ENCODE peak calls at places on chromosomes 11 and 22, in seven cellular contexts. One of them, this sample, is unnamed.

GRCh38 chr11:105933666-105934065 is 88.4 kb downstream of the MSANTD4 start:
- DNase-seq in BJ: no peak
- DNase-seq in fibroblast of lung: no peak
- DNase-seq in heart right ventricle: no peak
- DNase-seq in HL-60: no peak
- DNase-seq in AG04450: no peak
- DNase-seq in Panc1: no peak
- DNase-seq in this sample: no peak

GRCh38 chr11:36601145-36601544 is 3.1 kb upstream of the RAG2 start:
- DNase-seq in BJ: no peak
- DNase-seq in fibroblast of lung: no peak
- DNase-seq in heart right ventricle: no peak
- DNase-seq in HL-60: no peak
- DNase-seq in AG04450: no peak
- DNase-seq in Panc1: no peak
- DNase-seq in this sample: no peak

GRCh38 chr11:112523477-112523876 is 262.8 kb upstream of the PLET1 start:
- DNase-seq in BJ: no peak
- DNase-seq in fibroblast of lung: no peak
- DNase-seq in heart right ventricle: peak
- DNase-seq in HL-60: no peak
- DNase-seq in AG04450: no peak
- DNase-seq in Panc1: no peak
- DNase-seq in this sample: no peak

GRCh38 chr11:72240461-72241289 is 3.3 kb downstream of the PHOX2A start:
- DNase-seq in BJ: no peak
- DNase-seq in fibroblast of lung: peak
- DNase-seq in heart right ventricle: peak
- DNase-seq in HL-60: no peak
- DNase-seq in AG04450: no peak
- DNase-seq in Panc1: no peak
- DNase-seq in this sample: no peak

GRCh38 chr11:92297551-92298237 is 73.1 kb downstream of the FAT3 start:
- DNase-seq in BJ: no peak
- DNase-seq in fibroblast of lung: no peak
- DNase-seq in heart right ventricle: no peak
- DNase-seq in HL-60: no peak
- DNase-seq in AG04450: no peak
- DNase-seq in Panc1: no peak
- DNase-seq in this sample: no peak

GRCh38 chr22:35559354-35560005 is 18.8 kb downstream of the RASD2 start:
- DNase-seq in BJ: no peak
- DNase-seq in fibroblast of lung: no peak
- DNase-seq in heart right ventricle: no peak
- DNase-seq in HL-60: no peak
- DNase-seq in AG04450: no peak
- DNase-seq in Panc1: no peak
- DNase-seq in this sample: no peak

GRCh38 chr11:13183826-13184196 is 93.8 kb upstream of the BMAL1 start:
- DNase-seq in BJ: no peak
- DNase-seq in fibroblast of lung: no peak
- DNase-seq in heart right ventricle: no peak
- DNase-seq in HL-60: no peak
- DNase-seq in AG04450: no peak
- DNase-seq in Panc1: no peak
- DNase-seq in this sample: no peak

GRCh38 chr11:12285106-12285505 is 92.3 kb upstream of the PARVA start:
- DNase-seq in BJ: peak
- DNase-seq in fibroblast of lung: peak
- DNase-seq in heart right ventricle: no peak
- DNase-seq in HL-60: no peak
- DNase-seq in AG04450: peak
- DNase-seq in Panc1: no peak
- DNase-seq in this sample: no peak

GRCh38 chr11:15653191-15653590 is 538.5 kb downstream of the INSC start:
- DNase-seq in BJ: no peak
- DNase-seq in fibroblast of lung: no peak
- DNase-seq in heart right ventricle: no peak
- DNase-seq in HL-60: no peak
- DNase-seq in AG04450: no peak
- DNase-seq in Panc1: no peak
- DNase-seq in this sample: no peak

GRCh38 chr11:118343981-118344521 is at the start of gene CD3G:
- DNase-seq in BJ: no peak
- DNase-seq in fibroblast of lung: no peak
- DNase-seq in heart right ventricle: no peak
- DNase-seq in HL-60: no peak
- DNase-seq in AG04450: no peak
- DNase-seq in Panc1: no peak
- DNase-seq in this sample: no peak

GRCh38 chr22:22168190-22168940 is 76.2 kb upstream of the VPREB1 start:
- DNase-seq in BJ: no peak
- DNase-seq in fibroblast of lung: peak
- DNase-seq in heart right ventricle: no peak
- DNase-seq in HL-60: no peak
- DNase-seq in AG04450: peak
- DNase-seq in Panc1: no peak
- DNase-seq in this sample: peak

GRCh38 chr11:108196901-108197300 is 25.5 kb downstream of the NPAT start:
- DNase-seq in BJ: no peak
- DNase-seq in fibroblast of lung: no peak
- DNase-seq in heart right ventricle: no peak
- DNase-seq in HL-60: no peak
- DNase-seq in AG04450: no peak
- DNase-seq in Panc1: no peak
- DNase-seq in this sample: no peak

GRCh38 chr22:38655532-38656255 is 498 bp downstream of the FAM227A start:
- DNase-seq in BJ: no peak
- DNase-seq in fibroblast of lung: peak
- DNase-seq in heart right ventricle: no peak
- DNase-seq in HL-60: no peak
- DNase-seq in AG04450: no peak
- DNase-seq in Panc1: no peak
- DNase-seq in this sample: no peak

GRCh38 chr22:19477321-19478085 is 1.5 kb downstream of the UFD1 start:
- DNase-seq in BJ: no peak
- DNase-seq in fibroblast of lung: peak
- DNase-seq in heart right ventricle: no peak
- DNase-seq in HL-60: no peak
- DNase-seq in AG04450: no peak
- DNase-seq in Panc1: no peak
- DNase-seq in this sample: no peak

GRCh38 chr22:44815099-44816070 is 63.0 kb downstream of the ARHGAP8 start:
- DNase-seq in BJ: no peak
- DNase-seq in fibroblast of lung: no peak
- DNase-seq in heart right ventricle: no peak
- DNase-seq in HL-60: no peak
- DNase-seq in AG04450: no peak
- DNase-seq in Panc1: no peak
- DNase-seq in this sample: no peak

GRCh38 chr11:21511835-21512440 is 680.9 kb upstream of the ANO5 start:
- DNase-seq in BJ: no peak
- DNase-seq in fibroblast of lung: no peak
- DNase-seq in heart right ventricle: no peak
- DNase-seq in HL-60: peak
- DNase-seq in AG04450: no peak
- DNase-seq in Panc1: peak
- DNase-seq in this sample: peak

GRCh38 chr11:121257976-121258375 is 34.6 kb upstream of the SC5D start:
- DNase-seq in BJ: no peak
- DNase-seq in fibroblast of lung: no peak
- DNase-seq in heart right ventricle: no peak
- DNase-seq in HL-60: no peak
- DNase-seq in AG04450: no peak
- DNase-seq in Panc1: no peak
- DNase-seq in this sample: no peak

GRCh38 chr11:17343907-17344306 is 7.7 kb upstream of the NCR3LG1 start:
- DNase-seq in BJ: peak
- DNase-seq in fibroblast of lung: peak
- DNase-seq in heart right ventricle: no peak
- DNase-seq in HL-60: no peak
- DNase-seq in AG04450: no peak
- DNase-seq in Panc1: no peak
- DNase-seq in this sample: no peak

GRCh38 chr11:27022659-27023251 is 17.9 kb upstream of the BBOX1 start:
- DNase-seq in BJ: peak
- DNase-seq in fibroblast of lung: no peak
- DNase-seq in heart right ventricle: no peak
- DNase-seq in HL-60: no peak
- DNase-seq in AG04450: no peak
- DNase-seq in Panc1: no peak
- DNase-seq in this sample: no peak

GRCh38 chr11:70570693-70571395 is 172.5 kb downstream of the CTTN start:
- DNase-seq in BJ: no peak
- DNase-seq in fibroblast of lung: no peak
- DNase-seq in heart right ventricle: no peak
- DNase-seq in HL-60: no peak
- DNase-seq in AG04450: no peak
- DNase-seq in Panc1: no peak
- DNase-seq in this sample: no peak

GRCh38 chr22:38823076-38823475 is 20.8 kb downstream of the NPTXR start:
- DNase-seq in BJ: no peak
- DNase-seq in fibroblast of lung: no peak
- DNase-seq in heart right ventricle: no peak
- DNase-seq in HL-60: no peak
- DNase-seq in AG04450: no peak
- DNase-seq in Panc1: no peak
- DNase-seq in this sample: no peak

GRCh38 chr22:37636186-37636948 is 3.1 kb upstream of the SH3BP1 start:
- DNase-seq in BJ: no peak
- DNase-seq in fibroblast of lung: peak
- DNase-seq in heart right ventricle: no peak
- DNase-seq in HL-60: no peak
- DNase-seq in AG04450: no peak
- DNase-seq in Panc1: no peak
- DNase-seq in this sample: no peak

GRCh38 chr11:62895501-62895900 is 14.8 kb downstream of the SLC3A2 start:
- DNase-seq in BJ: no peak
- DNase-seq in fibroblast of lung: no peak
- DNase-seq in heart right ventricle: no peak
- DNase-seq in HL-60: no peak
- DNase-seq in AG04450: no peak
- DNase-seq in Panc1: no peak
- DNase-seq in this sample: no peak

GRCh38 chr11:116707250-116707649 is 65.5 kb downstream of the BUD13 start:
- DNase-seq in BJ: no peak
- DNase-seq in fibroblast of lung: no peak
- DNase-seq in heart right ventricle: no peak
- DNase-seq in HL-60: no peak
- DNase-seq in AG04450: no peak
- DNase-seq in Panc1: no peak
- DNase-seq in this sample: no peak

GRCh38 chr11:2175659-2176058 is 4.0 kb upstream of the TH start:
- DNase-seq in BJ: no peak
- DNase-seq in fibroblast of lung: peak
- DNase-seq in heart right ventricle: no peak
- DNase-seq in HL-60: no peak
- DNase-seq in AG04450: no peak
- DNase-seq in Panc1: no peak
- DNase-seq in this sample: no peak

GRCh38 chr11:20451568-20451967 is 64.1 kb downstream of the PRMT3 start:
- DNase-seq in BJ: peak
- DNase-seq in fibroblast of lung: no peak
- DNase-seq in heart right ventricle: no peak
- DNase-seq in HL-60: peak
- DNase-seq in AG04450: no peak
- DNase-seq in Panc1: no peak
- DNase-seq in this sample: no peak

GRCh38 chr22:40040927-40041326 is 46.2 kb downstream of the FAM83F start:
- DNase-seq in BJ: no peak
- DNase-seq in fibroblast of lung: peak
- DNase-seq in heart right ventricle: peak
- DNase-seq in HL-60: no peak
- DNase-seq in AG04450: no peak
- DNase-seq in Panc1: no peak
- DNase-seq in this sample: peak

DNA sequence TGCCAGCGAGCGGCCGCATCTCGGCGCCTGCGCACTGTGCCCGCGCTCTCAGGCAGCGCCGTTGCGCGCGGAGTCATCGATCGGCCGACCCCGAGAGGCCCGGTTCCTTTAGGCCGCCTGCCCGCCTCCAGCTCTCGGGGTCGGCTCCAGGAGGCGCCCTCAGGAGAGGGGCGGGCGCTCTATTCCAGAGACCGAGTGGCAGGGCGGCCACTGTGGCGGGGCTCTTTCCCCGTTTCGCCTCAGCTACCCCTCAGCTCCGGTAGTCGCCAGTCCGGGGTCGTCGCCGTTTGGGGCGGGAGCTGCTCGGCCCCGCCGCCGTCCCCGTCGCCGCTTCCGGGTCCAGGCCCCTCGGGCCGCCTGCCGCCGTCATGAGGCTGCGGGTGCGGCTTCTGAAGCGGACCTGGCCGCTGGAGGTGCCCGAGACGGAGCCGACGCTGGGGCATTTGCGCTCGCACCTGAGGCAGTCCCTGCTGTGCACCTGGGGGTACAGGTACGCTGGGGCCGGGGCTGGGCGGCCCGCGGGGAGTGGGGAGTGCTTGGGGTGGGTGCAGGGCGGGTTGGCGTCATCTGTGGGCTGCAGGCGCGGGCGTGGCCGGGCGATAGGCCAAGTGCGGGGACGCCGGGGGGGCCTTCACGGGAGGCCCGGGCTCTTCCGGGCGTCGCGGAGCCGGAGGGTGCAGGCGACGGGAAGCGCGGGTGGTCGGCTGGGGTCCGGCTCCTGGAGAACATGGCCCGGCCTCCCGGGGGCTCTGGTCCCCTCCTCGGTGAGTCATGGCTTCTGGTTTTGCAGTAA is at the start of gene FBXO7:
- DNase-seq in BJ: peak
- DNase-seq in fibroblast of lung: no peak
- DNase-seq in heart right ventricle: peak
- DNase-seq in HL-60: peak
- DNase-seq in AG04450: peak
- DNase-seq in Panc1: no peak
- DNase-seq in this sample: peak
- TF ChIP-seq CTCF in BJ: peak
- TF ChIP-seq CTCF in fibroblast of lung: peak
- TF ChIP-seq CTCF in heart right ventricle: no peak
- TF ChIP-seq CTCF in HL-60: no peak
- TF ChIP-seq CTCF in AG04450: peak
- TF ChIP-seq CTCF in Panc1: peak
- TF ChIP-seq CTCF in this sample: no peak

GRCh38 chr11:133746663-133747306 is 98.5 kb downstream of the SPATA19 start:
- DNase-seq in BJ: no peak
- DNase-seq in fibroblast of lung: no peak
- DNase-seq in heart right ventricle: no peak
- DNase-seq in HL-60: no peak
- DNase-seq in AG04450: no peak
- DNase-seq in Panc1: no peak
- DNase-seq in this sample: no peak
- H3K4me3 ChIP-seq in BJ: no peak
- H3K4me3 ChIP-seq in fibroblast of lung: no peak
- H3K4me3 ChIP-seq in heart right ventricle: no peak
- H3K4me3 ChIP-seq in HL-60: no peak
- H3K4me3 ChIP-seq in AG04450: no peak
- H3K4me3 ChIP-seq in Panc1: no peak
- H3K4me3 ChIP-seq in this sample: no peak

GRCh38 chr22:32518848-32519247 is 44.2 kb downstream of the FBXO7 start:
- DNase-seq in BJ: no peak
- DNase-seq in fibroblast of lung: no peak
- DNase-seq in heart right ventricle: no peak
- DNase-seq in HL-60: no peak
- DNase-seq in AG04450: no peak
- DNase-seq in Panc1: no peak
- DNase-seq in this sample: no peak
- TF ChIP-seq CTCF in BJ: no peak
- TF ChIP-seq CTCF in fibroblast of lung: no peak
- TF ChIP-seq CTCF in heart right ventricle: no peak
- TF ChIP-seq CTCF in HL-60: no peak
- TF ChIP-seq CTCF in AG04450: peak
- TF ChIP-seq CTCF in Panc1: peak
- TF ChIP-seq CTCF in this sample: peak

GRCh38 chr11:68373810-68374501 is 61.6 kb downstream of the LRP5 start:
- DNase-seq in BJ: no peak
- DNase-seq in fibroblast of lung: peak
- DNase-seq in heart right ventricle: peak
- DNase-seq in HL-60: no peak
- DNase-seq in AG04450: no peak
- DNase-seq in Panc1: no peak
- DNase-seq in this sample: no peak
- H3K4me3 ChIP-seq in BJ: no peak
- H3K4me3 ChIP-seq in fibroblast of lung: peak
- H3K4me3 ChIP-seq in heart right ventricle: peak
- H3K4me3 ChIP-seq in HL-60: no peak
- H3K4me3 ChIP-seq in AG04450: no peak
- H3K4me3 ChIP-seq in Panc1: no peak
- H3K4me3 ChIP-seq in this sample: no peak

This sample was measured in epithelial cell of proximal tubule.